ENCODE peak calls at places on chromosomes 3 and 15, in ten cellular contexts. W is upper lobe of left lung; X is A549; Q is CD4-positive, CD25-positive, alpha-beta regulatory T cell; E is gastroesophageal sphincter; F is T-helper 17 cell; Z is CD8-positive, alpha-beta T cell; T is pancreas; J is omental fat pad; K is naive thymus-derived CD4-positive, alpha-beta T cell. R is an unnamed sample.

GRCh38 chr3:187507905-187508304 is 139.7 kb downstream of the RTP4 start:
- ATAC-seq in Q (no peak), K (no peak), Z (no peak), J (no peak), E (no peak), W (no peak), X (no peak), F (no peak), T (no peak), R (no peak)

GRCh38 chr15:67064607-67065530 is 533 bp upstream of the SMAD3 start:
- ATAC-seq in Q (peak), K (peak), F (peak), X (peak), T (peak), W (peak), J (no peak), E (no peak), Z (peak), R (peak)

GRCh38 chr3:195549931-195550519 is 6.9 kb upstream of the PPP1R2 start:
- ATAC-seq in K (peak), J (no peak), F (peak), W (no peak), X (no peak), Q (peak), E (no peak), T (peak), Z (peak), R (peak)

GRCh38 chr3:172247525-172248274 is 200.6 kb downstream of the GHSR start:
- ATAC-seq in J (no peak), K (no peak), Z (no peak), F (no peak), E (no peak), T (no peak), X (no peak), W (no peak), Q (no peak), R (no peak)

GRCh38 chr3:152581941-152582340 is 253.0 kb upstream of the P2RY1 start:
- ATAC-seq in T (no peak), F (no peak), Z (no peak), K (no peak), J (no peak), X (no peak), E (no peak), Q (no peak), W (no peak), R (no peak)

GRCh38 chr3:121834079-121834730 is 655 bp downstream of the IQCB1 start:
- ATAC-seq in F (no peak), E (no peak), Z (no peak), T (peak), Q (no peak), K (no peak), J (peak), X (peak), W (no peak), R (no peak)

GRCh38 chr3:157464283-157464682 is 27.6 kb downstream of the PTX3 start:
- ATAC-seq in Z (no peak), Q (no peak), X (no peak), T (no peak), J (no peak), K (no peak), F (no peak), W (no peak), E (no peak), R (no peak)

GRCh38 chr3:69425249-69425648 is 39.4 kb upstream of the FRMD4B start:
- ATAC-seq in Z (no peak), F (peak), X (peak), W (peak), J (no peak), Q (peak), E (no peak), K (no peak), T (peak), R (no peak)

GRCh38 chr3:182909318-182910040 is 70.9 kb downstream of the DCUN1D1 start:
- ATAC-seq in Z (peak), T (peak), Q (no peak), E (no peak), X (no peak), K (peak), W (no peak), J (no peak), F (no peak), R (no peak)

GRCh38 chr15:78685157-78685830 is 44.3 kb upstream of the CHRNB4 start:
- ATAC-seq in T (no peak), K (no peak), X (no peak), W (no peak), Z (no peak), F (no peak), Q (no peak), E (no peak), J (no peak), R (no peak)

GRCh38 chr15:55197719-55198118 is 978 bp upstream of the RSL24D1 start:
- ATAC-seq in F (no peak), W (no peak), K (no peak), Z (no peak), T (peak), Q (no peak), J (no peak), E (no peak), X (no peak), R (no peak)

GRCh38 chr3:42228796-42229195 is 37.2 kb downstream of the CCK start:
- ATAC-seq in E (no peak), J (no peak), T (no peak), K (no peak), W (no peak), F (no peak), Q (no peak), Z (no peak), X (no peak), R (no peak)

GRCh38 chr3:8458235-8458634 is 43.4 kb upstream of the LMCD1 start:
- ATAC-seq in W (no peak), T (no peak), X (no peak), K (no peak), J (no peak), Q (no peak), F (no peak), E (peak), Z (no peak), R (no peak)

GRCh38 chr15:60916032-60916673 is 312.9 kb downstream of the RORA start:
- ATAC-seq in E (no peak), F (no peak), K (no peak), T (no peak), X (no peak), Q (no peak), W (no peak), J (no peak), Z (no peak), R (no peak)

GRCh38 chr3:4597204-4597985 is 104.2 kb downstream of the ITPR1 start:
- ATAC-seq in X (no peak), K (no peak), E (no peak), F (no peak), Q (no peak), T (no peak), W (no peak), Z (no peak), J (no peak), R (no peak)

GRCh38 chr3:62154457-62155148 is 218.7 kb downstream of the FEZF2 start:
- ATAC-seq in E (no peak), Z (no peak), T (no peak), W (no peak), Q (no peak), K (no peak), F (no peak), X (no peak), J (no peak), R (no peak)

GRCh38 chr15:60340207-60340921 is 57.4 kb downstream of the ANXA2 start:
- ATAC-seq in Z (no peak), J (no peak), K (no peak), E (peak), Q (no peak), W (no peak), T (no peak), F (no peak), X (peak), R (no peak)

GRCh38 chr3:28906561-28907310 is 374.1 kb upstream of the RBMS3 start:
- ATAC-seq in F (no peak), W (no peak), Z (no peak), T (no peak), K (no peak), J (no peak), Q (no peak), X (no peak), E (no peak), R (no peak)

GRCh38 chr15:50418041-50418583 is 6.1 kb upstream of the USP8 start:
- ATAC-seq in Z (no peak), X (no peak), K (no peak), J (no peak), T (no peak), W (no peak), Q (no peak), E (no peak), F (no peak), R (no peak)